ENCODE peak calls at places on chromosomes 4 and X, in seven cellular contexts. One of them, this sample, is unnamed.

GRCh38 chrX:20218809-20219505 is 47.8 kb downstream of the RPS6KA3 start:
- DNase-seq in psoas muscle: no peak
- DNase-seq in naive thymus-derived CD4-positive, alpha-beta T cell: no peak
- DNase-seq in left ventricle myocardium inferior: no peak
- DNase-seq in ovary: no peak
- DNase-seq in tibial nerve: peak
- DNase-seq in Peyer's patch: no peak
- DNase-seq in this sample: no peak

GRCh38 chrX:69277961-69278795 is 112.9 kb upstream of the PJA1 start:
- DNase-seq in naive thymus-derived CD4-positive, alpha-beta T cell: no peak
- DNase-seq in Peyer's patch: no peak
- DNase-seq in ovary: peak
- DNase-seq in tibial nerve: no peak
- DNase-seq in left ventricle myocardium inferior: no peak
- DNase-seq in psoas muscle: no peak
- DNase-seq in this sample: no peak

GRCh38 chrX:73268463-73268862 is 53.8 kb upstream of the NAP1L2 start:
- DNase-seq in Peyer's patch: no peak
- DNase-seq in psoas muscle: no peak
- DNase-seq in ovary: no peak
- DNase-seq in tibial nerve: no peak
- DNase-seq in naive thymus-derived CD4-positive, alpha-beta T cell: no peak
- DNase-seq in left ventricle myocardium inferior: no peak
- DNase-seq in this sample: no peak

GRCh38 chrX:154132366-154132765 is 11.7 kb upstream of the OPN1LW start:
- DNase-seq in tibial nerve: no peak
- DNase-seq in left ventricle myocardium inferior: no peak
- DNase-seq in ovary: no peak
- DNase-seq in naive thymus-derived CD4-positive, alpha-beta T cell: no peak
- DNase-seq in psoas muscle: no peak
- DNase-seq in Peyer's patch: no peak
- DNase-seq in this sample: peak

GRCh38 chr4:48944252-48944651 is 37.7 kb upstream of the OCIAD2 start:
- DNase-seq in psoas muscle: no peak
- DNase-seq in Peyer's patch: no peak
- DNase-seq in left ventricle myocardium inferior: no peak
- DNase-seq in ovary: no peak
- DNase-seq in naive thymus-derived CD4-positive, alpha-beta T cell: no peak
- DNase-seq in tibial nerve: no peak
- DNase-seq in this sample: no peak

GRCh38 chr4:142563682-142564291 is 282.3 kb downstream of the INPP4B start:
- DNase-seq in ovary: no peak
- DNase-seq in Peyer's patch: no peak
- DNase-seq in left ventricle myocardium inferior: no peak
- DNase-seq in tibial nerve: no peak
- DNase-seq in naive thymus-derived CD4-positive, alpha-beta T cell: no peak
- DNase-seq in psoas muscle: no peak
- DNase-seq in this sample: no peak

GRCh38 chr4:108094923-108095482 is 73.7 kb downstream of the LEF1 start:
- DNase-seq in ovary: no peak
- DNase-seq in tibial nerve: no peak
- DNase-seq in naive thymus-derived CD4-positive, alpha-beta T cell: no peak
- DNase-seq in left ventricle myocardium inferior: no peak
- DNase-seq in Peyer's patch: no peak
- DNase-seq in psoas muscle: no peak
- DNase-seq in this sample: no peak

GRCh38 chr4:6493668-6494304 is 21.4 kb upstream of the PPP2R2C start:
- DNase-seq in ovary: no peak
- DNase-seq in psoas muscle: no peak
- DNase-seq in left ventricle myocardium inferior: no peak
- DNase-seq in Peyer's patch: no peak
- DNase-seq in naive thymus-derived CD4-positive, alpha-beta T cell: no peak
- DNase-seq in tibial nerve: no peak
- DNase-seq in this sample: no peak

GRCh38 chr4:105520819-105521790 is 31.3 kb upstream of the ARHGEF38 start:
- DNase-seq in naive thymus-derived CD4-positive, alpha-beta T cell: no peak
- DNase-seq in tibial nerve: peak
- DNase-seq in Peyer's patch: no peak
- DNase-seq in left ventricle myocardium inferior: no peak
- DNase-seq in psoas muscle: no peak
- DNase-seq in ovary: no peak
- DNase-seq in this sample: no peak

GRCh38 chr4:41613782-41614181 is 75.8 kb downstream of the LIMCH1 start:
- DNase-seq in tibial nerve: no peak
- DNase-seq in left ventricle myocardium inferior: no peak
- DNase-seq in Peyer's patch: no peak
- DNase-seq in psoas muscle: no peak
- DNase-seq in naive thymus-derived CD4-positive, alpha-beta T cell: no peak
- DNase-seq in ovary: no peak
- DNase-seq in this sample: no peak

GRCh38 chr4:41613362-41613761 is 75.4 kb downstream of the LIMCH1 start:
- DNase-seq in left ventricle myocardium inferior: no peak
- DNase-seq in psoas muscle: no peak
- DNase-seq in ovary: peak
- DNase-seq in tibial nerve: no peak
- DNase-seq in Peyer's patch: no peak
- DNase-seq in naive thymus-derived CD4-positive, alpha-beta T cell: no peak
- DNase-seq in this sample: no peak

GRCh38 chr4:41611124-41611838 is 73.3 kb downstream of the LIMCH1 start:
- DNase-seq in left ventricle myocardium inferior: no peak
- DNase-seq in tibial nerve: no peak
- DNase-seq in naive thymus-derived CD4-positive, alpha-beta T cell: no peak
- DNase-seq in psoas muscle: no peak
- DNase-seq in ovary: no peak
- DNase-seq in Peyer's patch: no peak
- DNase-seq in this sample: no peak

GRCh38 chr4:41610474-41610873 is 72.5 kb downstream of the LIMCH1 start:
- DNase-seq in Peyer's patch: no peak
- DNase-seq in ovary: no peak
- DNase-seq in left ventricle myocardium inferior: no peak
- DNase-seq in naive thymus-derived CD4-positive, alpha-beta T cell: no peak
- DNase-seq in tibial nerve: no peak
- DNase-seq in psoas muscle: no peak
- DNase-seq in this sample: no peak

DNA sequence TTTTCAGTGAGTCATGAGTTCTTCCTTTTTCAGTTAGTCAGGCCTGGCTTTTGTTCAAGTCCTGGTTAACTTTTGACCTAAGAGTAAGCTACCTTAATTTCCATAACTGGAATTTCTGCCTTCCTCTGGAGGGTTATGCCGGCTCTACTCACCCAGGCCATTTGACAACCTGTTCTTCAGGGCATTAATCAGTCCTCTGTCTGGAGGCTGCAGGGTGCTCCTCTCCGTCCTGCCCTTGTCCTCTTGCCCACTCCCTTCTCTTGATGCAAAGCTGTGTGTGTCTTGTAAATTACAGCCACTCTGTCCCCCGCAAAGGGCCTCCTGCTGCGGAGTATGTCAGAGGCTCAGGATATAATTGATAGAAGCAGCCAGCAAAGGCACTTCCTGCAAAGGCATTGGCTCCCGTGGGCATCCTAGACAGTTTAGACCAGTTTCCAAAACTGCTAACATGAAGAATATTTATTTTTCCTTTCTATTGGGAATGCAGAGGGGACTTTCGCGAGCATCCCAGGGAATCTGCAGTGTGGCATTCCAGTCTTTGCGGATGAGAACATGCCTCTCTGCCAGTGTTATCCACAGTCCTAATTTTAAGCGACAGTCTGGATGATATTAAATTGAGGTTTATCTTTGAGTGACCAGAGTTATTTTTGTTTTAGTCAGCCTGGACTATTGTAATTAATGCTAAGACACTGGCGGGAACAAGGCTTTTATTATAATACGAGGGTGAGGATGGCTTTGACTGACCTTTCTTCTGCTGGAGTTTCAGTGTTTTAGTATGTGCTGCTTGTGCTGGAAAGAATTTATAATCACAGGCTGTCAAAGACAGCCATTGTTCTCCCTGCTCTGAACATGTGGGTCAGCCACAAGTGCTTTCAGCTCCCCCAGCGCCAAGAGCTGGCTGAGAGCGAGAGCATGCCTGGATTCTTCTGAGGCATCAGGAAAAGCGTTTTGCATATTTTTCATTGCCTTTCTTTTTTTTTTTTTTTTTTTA is 74.2 kb downstream of the LIMCH1 start:
- DNase-seq in left ventricle myocardium inferior: peak
- DNase-seq in tibial nerve: peak
- DNase-seq in naive thymus-derived CD4-positive, alpha-beta T cell: no peak
- DNase-seq in Peyer's patch: no peak
- DNase-seq in psoas muscle: peak
- DNase-seq in ovary: peak
- DNase-seq in this sample: peak
- H3K27ac ChIP-seq in left ventricle myocardium inferior: peak
- H3K27ac ChIP-seq in tibial nerve: no peak
- H3K27ac ChIP-seq in naive thymus-derived CD4-positive, alpha-beta T cell: no peak
- H3K27ac ChIP-seq in Peyer's patch: peak
- H3K27ac ChIP-seq in psoas muscle: peak
- H3K27ac ChIP-seq in ovary: no peak
- H3K27ac ChIP-seq in this sample: no peak

GRCh38 chrX:101078716-101079115 is at the start of gene TMEM35A:
- DNase-seq in psoas muscle: no peak
- DNase-seq in left ventricle myocardium inferior: no peak
- DNase-seq in naive thymus-derived CD4-positive, alpha-beta T cell: no peak
- DNase-seq in tibial nerve: no peak
- DNase-seq in Peyer's patch: no peak
- DNase-seq in ovary: peak
- DNase-seq in this sample: no peak
- H3K4me3 ChIP-seq in psoas muscle: peak
- H3K4me3 ChIP-seq in left ventricle myocardium inferior: peak
- H3K4me3 ChIP-seq in naive thymus-derived CD4-positive, alpha-beta T cell: no peak
- H3K4me3 ChIP-seq in tibial nerve: peak
- H3K4me3 ChIP-seq in Peyer's patch: no peak
- H3K4me3 ChIP-seq in ovary: peak
- H3K4me3 ChIP-seq in this sample: peak

DNA sequence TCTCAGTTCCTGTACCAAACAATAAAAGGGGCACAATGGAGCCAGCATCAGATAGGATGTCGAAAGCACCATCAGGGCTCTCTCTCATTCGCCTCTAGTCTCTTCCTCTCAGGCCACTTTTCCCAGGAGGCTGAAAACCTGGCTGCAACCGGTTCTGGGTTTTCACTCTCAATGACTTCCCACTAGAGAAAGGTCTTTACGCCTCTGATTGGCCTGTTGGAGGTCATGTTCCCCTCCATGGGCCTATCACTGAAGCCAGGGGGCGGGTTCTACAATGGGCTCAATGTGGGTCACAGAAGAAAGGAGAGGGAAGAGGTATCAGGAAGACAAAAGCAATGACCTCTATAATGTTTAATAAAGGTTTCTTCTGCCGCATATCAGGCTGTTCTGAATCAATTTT is 29.3 kb downstream of the ZNF827 start:
- DNase-seq in tibial nerve: no peak
- DNase-seq in Peyer's patch: no peak
- DNase-seq in psoas muscle: peak
- DNase-seq in left ventricle myocardium inferior: peak
- DNase-seq in naive thymus-derived CD4-positive, alpha-beta T cell: no peak
- DNase-seq in ovary: peak
- DNase-seq in this sample: no peak
- H3K27ac ChIP-seq in tibial nerve: no peak
- H3K27ac ChIP-seq in Peyer's patch: peak
- H3K27ac ChIP-seq in psoas muscle: peak
- H3K27ac ChIP-seq in left ventricle myocardium inferior: peak
- H3K27ac ChIP-seq in naive thymus-derived CD4-positive, alpha-beta T cell: no peak
- H3K27ac ChIP-seq in ovary: no peak
- H3K27ac ChIP-seq in this sample: no peak

GRCh38 chr4:185870437-185870836 is 58.4 kb upstream of the SORBS2 start:
- DNase-seq in Peyer's patch: no peak
- DNase-seq in tibial nerve: no peak
- DNase-seq in ovary: no peak
- DNase-seq in left ventricle myocardium inferior: peak
- DNase-seq in psoas muscle: no peak
- DNase-seq in naive thymus-derived CD4-positive, alpha-beta T cell: no peak
- DNase-seq in this sample: no peak
- H3K4me3 ChIP-seq in Peyer's patch: no peak
- H3K4me3 ChIP-seq in tibial nerve: no peak
- H3K4me3 ChIP-seq in ovary: no peak
- H3K4me3 ChIP-seq in left ventricle myocardium inferior: peak
- H3K4me3 ChIP-seq in psoas muscle: no peak
- H3K4me3 ChIP-seq in naive thymus-derived CD4-positive, alpha-beta T cell: no peak
- H3K4me3 ChIP-seq in this sample: no peak

GRCh38 chr4:22593933-22594332 is 78.1 kb upstream of the ADGRA3 start:
- DNase-seq in psoas muscle: no peak
- DNase-seq in Peyer's patch: no peak
- DNase-seq in ovary: no peak
- DNase-seq in tibial nerve: no peak
- DNase-seq in left ventricle myocardium inferior: no peak
- DNase-seq in naive thymus-derived CD4-positive, alpha-beta T cell: no peak
- DNase-seq in this sample: no peak

GRCh38 chr4:22595684-22596083 is 79.8 kb upstream of the ADGRA3 start:
- DNase-seq in naive thymus-derived CD4-positive, alpha-beta T cell: no peak
- DNase-seq in ovary: no peak
- DNase-seq in Peyer's patch: no peak
- DNase-seq in tibial nerve: no peak
- DNase-seq in left ventricle myocardium inferior: no peak
- DNase-seq in psoas muscle: no peak
- DNase-seq in this sample: no peak

GRCh38 chr4:22596384-22596783 is 80.5 kb upstream of the ADGRA3 start:
- DNase-seq in tibial nerve: no peak
- DNase-seq in left ventricle myocardium inferior: no peak
- DNase-seq in psoas muscle: no peak
- DNase-seq in Peyer's patch: no peak
- DNase-seq in naive thymus-derived CD4-positive, alpha-beta T cell: no peak
- DNase-seq in ovary: no peak
- DNase-seq in this sample: no peak

GRCh38 chr4:22597471-22597870 is 81.6 kb upstream of the ADGRA3 start:
- DNase-seq in naive thymus-derived CD4-positive, alpha-beta T cell: no peak
- DNase-seq in tibial nerve: no peak
- DNase-seq in left ventricle myocardium inferior: no peak
- DNase-seq in ovary: no peak
- DNase-seq in Peyer's patch: no peak
- DNase-seq in psoas muscle: no peak
- DNase-seq in this sample: no peak
- H3K27ac ChIP-seq in naive thymus-derived CD4-positive, alpha-beta T cell: no peak
- H3K27ac ChIP-seq in tibial nerve: no peak
- H3K27ac ChIP-seq in left ventricle myocardium inferior: no peak
- H3K27ac ChIP-seq in ovary: no peak
- H3K27ac ChIP-seq in Peyer's patch: no peak
- H3K27ac ChIP-seq in psoas muscle: no peak
- H3K27ac ChIP-seq in this sample: no peak

This sample was measured in aorta.